ENCODE peak calls at places on chromosome 20, in ten cellular contexts. I is NCI-H1105, M is M059J, Q is GM23248, L is endothelial cell, Y is heart right ventricle, U is mesothelial cell of epicardium, V is omental fat pad, B is NCI-H1092 treated with DMSO at 0.1 percent for 48 hours, G is retina. O is an unnamed sample.

GRCh38 chr20:18019068-18019467 is 38.6 kb downstream of the OVOL2 start:
- DNase-seq in M (no peak), V (no peak), U (no peak), Y (no peak), B (no peak), I (no peak), L (peak), Q (peak), G (no peak), O (no peak)

GRCh38 chr20:35363190-35363589 is 48.6 kb downstream of the UQCC1 start:
- DNase-seq in Y (no peak), G (no peak), M (no peak), B (no peak), U (no peak), V (no peak), L (no peak), Q (no peak), I (no peak), O (no peak)

GRCh38 chr20:53658327-53658726 is 64.7 kb upstream of the ZNF217 start:
- DNase-seq in I (no peak), L (no peak), Y (no peak), U (no peak), Q (no peak), B (no peak), M (no peak), V (no peak), G (no peak), O (no peak)

GRCh38 chr20:33209789-33210188 is 7.4 kb upstream of the BPIFA3 start:
- DNase-seq in I (no peak), Q (peak), Y (peak), B (no peak), V (peak), M (peak), U (peak), G (peak), L (peak), O (peak)

GRCh38 chr20:10519361-10520048 is 84.4 kb downstream of the SLX4IP start:
- DNase-seq in G (no peak), V (no peak), Q (peak), I (no peak), U (no peak), L (no peak), B (no peak), M (peak), Y (no peak), O (no peak)

GRCh38 chr20:50221501-50222323 is 31.1 kb downstream of the CEBPB start:
- DNase-seq in G (no peak), U (no peak), L (no peak), B (no peak), I (no peak), Q (peak), M (peak), V (no peak), Y (no peak), O (peak)

GRCh38 chr20:25053207-25054132 is 4.5 kb downstream of the ACSS1 start:
- DNase-seq in L (no peak), M (no peak), G (no peak), V (no peak), B (no peak), Y (peak), Q (peak), I (no peak), U (no peak), O (no peak)

GRCh38 chr20:2651772-2652723 is at the start of gene NOP56:
- DNase-seq in I (peak), Y (peak), U (peak), L (peak), M (peak), G (peak), Q (peak), B (peak), V (peak), O (peak)

GRCh38 chr20:17680128-17680835 is 1.8 kb downstream of the RRBP1 start:
- DNase-seq in M (peak), I (no peak), U (no peak), V (no peak), B (no peak), Q (peak), L (peak), G (no peak), Y (peak), O (peak)

GRCh38 chr20:63027425-63028389 is 20.9 kb upstream of the BHLHE23 start:
- DNase-seq in L (no peak), U (peak), I (peak), B (peak), G (peak), Q (peak), M (peak), V (no peak), Y (peak), O (peak)

GRCh38 chr20:17345321-17345720 is 118.5 kb downstream of the PCSK2 start:
- DNase-seq in M (no peak), I (no peak), G (no peak), L (no peak), V (no peak), U (no peak), B (no peak), Y (no peak), Q (peak), O (no peak)

GRCh38 chr20:43731469-43731868 is 4.7 kb upstream of the GTSF1L start:
- DNase-seq in L (no peak), B (no peak), M (peak), U (no peak), Q (peak), I (no peak), G (no peak), Y (no peak), V (no peak), O (no peak)

GRCh38 chr20:10649817-10650200 is 24.0 kb downstream of the JAG1 start:
- DNase-seq in L (no peak), G (no peak), U (no peak), I (no peak), Q (no peak), M (peak), B (no peak), Y (no peak), V (no peak), O (no peak)

GRCh38 chr20:24999568-24999967 is 7.0 kb upstream of the APMAP start:
- DNase-seq in L (no peak), M (no peak), Y (no peak), V (no peak), B (no peak), I (no peak), U (no peak), Q (no peak), G (no peak), O (no peak)

GRCh38 chr20:38590682-38591483 is 9.9 kb downstream of the ADIG start:
- DNase-seq in G (no peak), Q (peak), Y (no peak), I (no peak), U (no peak), B (no peak), V (no peak), L (no peak), M (peak), O (no peak)

GRCh38 chr20:8156603-8157079 is 24.6 kb downstream of the PLCB1 start:
- DNase-seq in B (no peak), L (no peak), M (peak), Q (peak), U (no peak), Y (no peak), I (no peak), V (no peak), G (no peak), O (no peak)

GRCh38 chr20:61588356-61589054 is 336.4 kb downstream of the CDH4 start:
- DNase-seq in Y (no peak), G (no peak), I (no peak), Q (peak), U (no peak), L (no peak), B (no peak), M (peak), V (no peak), O (no peak)

GRCh38 chr20:12928755-12929401 is 79.9 kb upstream of the SPTLC3 start:
- DNase-seq in U (no peak), L (no peak), M (peak), Y (no peak), I (no peak), Q (peak), V (no peak), B (no peak), G (no peak), O (peak)

GRCh38 chr20:36128463-36129176 is 25.9 kb upstream of the EPB41L1 start:
- DNase-seq in I (no peak), L (no peak), Q (peak), V (no peak), G (no peak), U (no peak), M (peak), Y (no peak), B (no peak), O (no peak)

GRCh38 chr20:26163890-26164289 is 467.2 kb upstream of the ZNF337 start:
- DNase-seq in V (no peak), B (no peak), L (no peak), Q (peak), Y (no peak), G (no peak), U (no peak), M (peak), I (no peak), O (no peak)

GRCh38 chr20:62752671-62753501 is 43.4 kb upstream of the MRGBP start:
- DNase-seq in V (no peak), Q (peak), U (no peak), I (no peak), G (peak), L (no peak), B (no peak), Y (peak), M (peak), O (no peak)

GRCh38 chr20:25308083-25308491 is 60.2 kb downstream of the PYGB start:
- DNase-seq in B (no peak), G (no peak), Q (no peak), M (no peak), L (no peak), I (no peak), Y (no peak), U (no peak), V (no peak), O (no peak)

GRCh38 chr20:8801686-8802085 is 267.2 kb upstream of the PLCB4 start:
- DNase-seq in I (no peak), U (no peak), L (no peak), V (no peak), G (no peak), M (no peak), Q (no peak), B (no peak), Y (no peak), O (no peak)

GRCh38 chr20:55394592-55394991 is 610.7 kb downstream of the CBLN4 start:
- DNase-seq in Y (no peak), V (no peak), I (no peak), L (no peak), U (no peak), G (no peak), Q (no peak), M (peak), B (no peak), O (no peak)

GRCh38 chr20:46461808-46462207 is 51.6 kb downstream of the ZNF334 start:
- DNase-seq in Q (no peak), G (no peak), M (no peak), V (no peak), U (no peak), Y (no peak), I (no peak), B (no peak), L (no peak), O (no peak)

GRCh38 chr20:53937330-53937729 is 133.1 kb downstream of the BCAS1 start:
- DNase-seq in B (no peak), Y (no peak), U (no peak), Q (no peak), M (peak), I (no peak), G (no peak), V (no peak), L (no peak), O (no peak)

GRCh38 chr20:1934578-1935573 is 39.7 kb downstream of the SIRPA start:
- DNase-seq in Q (peak), L (no peak), B (no peak), Y (peak), G (no peak), V (peak), I (no peak), U (no peak), M (peak), O (no peak)

GRCh38 chr20:4160761-4161305 is 145.5 kb upstream of the RNF24 start:
- DNase-seq in I (no peak), L (no peak), V (no peak), Y (peak), B (no peak), U (no peak), G (peak), M (no peak), Q (no peak), O (no peak)

GRCh38 chr20:728022-728944 is 40.0 kb downstream of the SLC52A3 start:
- DNase-seq in Q (peak), I (peak), U (peak), G (peak), Y (peak), V (no peak), M (peak), L (peak), B (peak), O (peak)

GRCh38 chr20:14401479-14402138 is 64.2 kb upstream of the FLRT3 start:
- DNase-seq in G (peak), I (peak), V (no peak), U (no peak), L (no peak), Q (no peak), M (no peak), B (peak), Y (no peak), O (no peak)

O was measured in Calu3.